ENCODE peak calls at places on chromosomes 1 and 21, in four cellular contexts. Q is IMR-90, O is K562, G is GM12878. P is an unnamed sample.

GRCh38 chr1:21828506-21829210 is 16.6 kb downstream of the LDLRAD2 start:
- DNase-seq in O (no peak), G (no peak), Q (no peak), P (no peak)

GRCh38 chr1:151720974-151721787 is at the start of gene RIIAD1:
- DNase-seq in G (no peak), O (peak; percentile 81), Q (no peak), P (no peak)

GRCh38 chr1:21280011-21280471 is 10.2 kb downstream of the ECE1 start:
- DNase-seq in G (no peak), O (no peak), Q (no peak), P (peak; percentile 92)

GRCh38 chr1:112672842-112673241 is 1.6 kb upstream of the MOV10 start:
- DNase-seq in G (no peak), Q (no peak), O (no peak), P (no peak)

GRCh38 chr1:32115496-32115895 is 7.6 kb downstream of the KPNA6 start:
- DNase-seq in G (no peak), O (no peak), Q (peak; percentile 18), P (no peak)

GRCh38 chr1:29393451-29393826 is 157.1 kb downstream of the PTPRU start:
- DNase-seq in O (no peak), Q (no peak), G (no peak), P (no peak)

GRCh38 chr1:198798923-198799386 is 160.1 kb downstream of the PTPRC start:
- DNase-seq in O (no peak), G (peak; percentile 57), Q (no peak), P (no peak)

GRCh38 chr1:223199094-223199647 is 56.1 kb upstream of the TLR5 start:
- DNase-seq in G (no peak), O (no peak), Q (peak; percentile 6), P (no peak)

GRCh38 chr1:232844791-232845190 is 39.6 kb downstream of the MAP10 start:
- DNase-seq in G (no peak), Q (peak; percentile 76), O (no peak), P (no peak)
- TF ChIP-seq FOS in G (no peak), Q (no peak), O (no peak), P (no peak)

DNA sequence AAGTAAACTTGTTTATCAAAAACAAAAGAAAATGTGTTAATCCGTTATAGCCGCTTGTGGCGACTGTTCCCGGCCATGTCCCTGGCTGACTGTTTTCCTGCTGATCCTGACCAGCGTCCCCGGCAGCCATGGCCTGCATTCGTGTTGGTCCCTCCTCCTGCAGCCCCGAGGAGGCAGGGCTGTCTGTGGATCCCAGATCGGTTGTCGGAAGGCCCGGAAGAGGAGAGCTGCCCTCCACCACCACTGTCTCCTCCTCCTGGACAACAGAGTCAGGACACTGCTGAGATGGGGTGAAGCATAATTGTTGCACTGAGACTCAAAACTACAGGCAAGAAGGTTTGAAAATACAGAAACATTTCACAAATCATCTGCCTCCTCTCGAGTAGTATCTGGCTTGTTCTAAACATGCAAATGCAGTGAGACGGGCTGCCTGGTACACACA is 3.6 kb upstream of the MXRA8 start:
- DNase-seq in Q (peak; percentile 85), G (no peak), O (no peak), P (no peak)
- TF ChIP-seq FOS in Q (no peak), G (no peak), O (no peak), P (no peak)

DNA sequence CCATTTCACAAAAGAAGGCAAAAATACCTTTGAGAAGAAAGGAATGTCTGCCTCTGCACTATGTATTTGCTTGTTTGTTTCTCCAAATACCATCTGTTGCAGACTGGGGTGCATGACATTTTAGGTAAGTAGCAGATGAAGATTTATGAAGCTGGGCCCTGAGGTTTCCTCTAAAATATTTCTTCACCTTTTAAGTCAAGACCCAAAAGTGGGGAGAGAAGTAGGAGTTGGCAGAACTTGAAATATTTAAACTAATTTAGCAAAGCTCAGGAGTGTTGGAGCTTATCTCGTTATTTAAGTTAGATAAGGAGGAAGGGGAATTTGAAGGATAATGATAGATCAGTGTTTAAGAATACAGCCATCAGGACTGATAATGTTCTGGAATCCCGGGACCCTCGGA is 152.9 kb downstream of the DHRS3 start:
- DNase-seq in Q (no peak), O (no peak), G (no peak), P (no peak)
- TF ChIP-seq FOS in Q (no peak), O (no peak), G (no peak), P (no peak)

DNA sequence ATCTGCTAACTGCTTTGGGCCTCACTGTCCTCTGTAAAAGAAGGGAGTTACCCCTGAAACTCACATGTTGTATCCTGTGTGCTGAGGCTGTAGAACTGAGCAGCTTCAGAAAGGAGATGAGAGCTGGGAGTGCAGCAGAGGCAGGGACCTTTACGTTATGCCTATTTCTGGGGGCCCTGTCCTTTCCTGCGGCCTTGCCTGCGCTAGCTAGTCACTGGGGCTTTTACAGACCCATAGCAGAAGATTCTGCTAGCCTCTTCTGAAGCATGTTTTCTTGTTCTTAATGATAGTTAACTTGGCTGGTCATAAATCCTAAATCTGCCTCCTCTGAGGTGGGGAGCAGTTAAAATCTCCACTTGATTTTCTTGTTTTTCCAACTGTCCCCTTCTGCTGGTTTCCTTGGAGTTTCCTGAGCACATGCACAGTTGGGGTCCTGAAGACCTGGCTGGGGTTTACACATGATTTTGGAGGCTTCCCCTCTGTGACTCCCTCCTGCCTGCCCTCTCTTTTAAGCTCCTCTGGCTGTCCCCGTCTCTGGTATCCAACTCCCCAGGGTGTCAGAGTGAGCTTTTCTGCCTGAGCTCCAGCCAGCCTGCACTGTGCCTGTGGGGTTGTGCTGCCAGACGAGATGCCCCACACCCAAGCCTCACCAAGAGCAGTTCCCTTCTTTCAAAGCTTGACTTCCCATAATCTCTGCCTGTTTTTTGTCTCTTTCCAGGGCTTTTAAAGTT is 76.6 kb downstream of the NOS1AP start:
- DNase-seq in Q (no peak), O (no peak), G (no peak), P (no peak)
- TF ChIP-seq FOS in Q (no peak), O (no peak), G (no peak), P (no peak)

DNA sequence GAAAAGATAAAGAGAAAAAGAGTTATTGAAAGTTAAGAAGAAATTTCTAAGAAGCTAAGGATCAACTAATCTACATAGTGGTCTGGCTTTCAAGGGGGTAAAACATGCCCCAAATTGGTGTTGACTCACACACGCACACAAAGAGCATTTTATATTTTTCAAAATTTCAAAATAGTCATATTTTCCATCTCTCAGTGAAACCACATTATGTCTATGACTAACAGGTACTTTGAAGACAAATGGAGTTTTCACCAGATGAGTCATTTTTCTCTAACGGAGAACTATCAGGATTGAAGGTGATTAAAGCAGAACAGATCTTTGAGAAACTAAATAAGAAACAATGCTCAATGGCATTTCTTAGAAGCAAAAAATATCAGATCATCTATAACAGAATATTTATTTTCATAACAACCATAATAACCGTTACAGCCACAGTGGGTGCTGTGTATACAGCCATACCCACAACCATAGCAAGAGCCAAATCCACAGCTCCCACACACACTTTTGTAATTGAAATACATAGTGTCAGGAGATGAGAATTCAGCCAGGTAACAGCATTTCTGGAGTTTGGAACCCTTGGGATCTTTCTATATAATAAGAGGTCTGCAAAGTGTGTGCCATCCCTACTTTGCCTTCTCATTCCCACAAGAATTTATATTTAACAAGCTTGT is at the start of gene KRTAP21-3:
- DNase-seq in G (no peak), Q (no peak), O (no peak), P (no peak)
- TF ChIP-seq FOS in G (no peak), Q (no peak), O (no peak), P (no peak)

DNA sequence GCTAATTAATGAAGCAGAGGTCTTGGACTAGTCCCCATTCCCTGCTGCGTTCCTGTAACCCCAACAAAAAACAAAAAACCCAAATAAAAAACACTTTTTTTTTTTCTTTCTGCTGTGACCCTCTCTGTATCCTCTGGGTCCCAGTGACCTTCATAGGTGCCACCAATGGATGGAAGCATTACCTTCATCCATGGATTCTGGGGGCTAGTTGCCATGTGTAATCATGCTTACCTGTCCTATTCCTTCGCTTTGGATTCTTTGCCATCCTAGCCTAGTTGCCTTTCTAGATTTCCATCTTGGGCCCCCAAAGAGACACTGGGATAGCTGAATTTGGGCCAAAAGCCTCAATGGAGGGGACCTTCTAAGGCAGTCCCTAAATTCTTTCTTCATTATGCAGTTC is 1208.7 kb downstream of the BRINP3 start:
- DNase-seq in Q (peak; percentile 24), G (no peak), O (no peak), P (no peak)
- TF ChIP-seq FOS in Q (no peak), G (no peak), O (no peak), P (no peak)

DNA sequence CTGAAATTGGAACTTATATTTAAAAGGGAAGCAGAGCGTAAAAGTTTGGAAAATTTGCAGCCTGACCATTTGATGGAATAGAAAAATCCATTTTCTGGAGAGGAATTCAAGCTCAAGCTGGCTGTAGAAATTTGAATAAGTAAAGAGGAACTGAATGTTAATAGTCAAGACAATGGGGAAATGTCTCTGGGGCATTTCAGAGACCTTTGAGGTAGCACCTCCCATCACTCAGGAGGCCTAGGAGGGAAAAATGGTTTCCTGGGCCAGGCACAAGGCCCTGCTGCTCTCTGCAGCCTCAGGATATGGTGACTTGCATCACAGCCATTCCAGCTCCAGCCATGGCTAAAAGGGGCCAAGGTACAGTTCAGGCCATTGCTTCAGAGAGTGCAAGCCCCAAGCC is 17.6 kb upstream of the TSHB start:
- DNase-seq in G (no peak), Q (no peak), O (no peak), P (no peak)
- TF ChIP-seq FOS in G (no peak), Q (no peak), O (no peak), P (no peak)

P was measured in endothelial cell of umbilical vein.